ENCODE peak calls at places on chromosomes 1 and 21, in six cellular contexts. G, V, O, B, U and W are unnamed samples.

GRCh38 chr21:25790122-25790951 is 55.6 kb downstream of the GABPA start:
- DNase-seq in G (peak; percentile 36), V (peak; percentile 41), O (peak; percentile 52), B (no peak), U (no peak), W (peak; percentile 47)

GRCh38 chr1:244414543-244414942 is 37.2 kb downstream of the ADSS2 start:
- DNase-seq in G (peak; percentile 34), V (peak; percentile 83), O (no peak), B (no peak), U (no peak), W (no peak)

GRCh38 chr1:21568006-21568746 is 59.0 kb downstream of the ALPL start:
- DNase-seq in G (peak; percentile 50), V (peak; percentile 44), O (no peak), B (no peak), U (no peak), W (no peak)

GRCh38 chr1:15748690-15749398 is 6.5 kb downstream of the TMEM82 start:
- DNase-seq in G (no peak), V (no peak), O (no peak), B (no peak), U (no peak), W (no peak)

GRCh38 chr1:192954705-192955265 is 104.4 kb downstream of the UCHL5 start:
- DNase-seq in G (no peak), V (no peak), O (no peak), B (no peak), U (no peak), W (no peak)

GRCh38 chr1:10537082-10537766 is 62.5 kb downstream of the PEX14 start:
- DNase-seq in G (no peak), V (peak; percentile 16), O (no peak), B (no peak), U (no peak), W (no peak)

GRCh38 chr1:197481101-197481500 is 213.0 kb downstream of the CRB1 start:
- DNase-seq in G (peak; percentile 37), V (no peak), O (no peak), B (no peak), U (peak; percentile 18), W (no peak)

GRCh38 chr1:67446893-67447292 is 16.7 kb upstream of the SERBP1 start:
- DNase-seq in G (no peak), V (no peak), O (no peak), B (no peak), U (no peak), W (no peak)

GRCh38 chr1:5632814-5633213 is 359.4 kb downstream of the NPHP4 start:
- DNase-seq in G (no peak), V (no peak), O (no peak), B (no peak), U (no peak), W (no peak)

GRCh38 chr1:45003741-45004140 is 7.4 kb downstream of the HECTD3 start:
- DNase-seq in G (no peak), V (no peak), O (no peak), B (no peak), U (no peak), W (no peak)

GRCh38 chr1:30747028-30748008 is 10.3 kb downstream of the LAPTM5 start:
- DNase-seq in G (no peak), V (no peak), O (no peak), B (no peak), U (no peak), W (no peak)

GRCh38 chr1:94678187-94678863 is 136.8 kb upstream of the F3 start:
- DNase-seq in G (no peak), V (no peak), O (no peak), B (no peak), U (no peak), W (no peak)

GRCh38 chr1:115340879-115341278 is 2.8 kb upstream of the NGF start:
- DNase-seq in G (no peak), V (no peak), O (no peak), B (no peak), U (no peak), W (no peak)

GRCh38 chr21:35190201-35190701 is 141.1 kb upstream of the RUNX1 start:
- DNase-seq in G (peak; percentile 26), V (peak; percentile 21), O (no peak), B (no peak), U (no peak), W (no peak)

GRCh38 chr1:109474697-109475096 is 8.4 kb downstream of the SYPL2 start:
- DNase-seq in G (no peak), V (no peak), O (no peak), B (no peak), U (no peak), W (no peak)

GRCh38 chr1:8903908-8904650 is 25.6 kb upstream of the ENO1 start:
- DNase-seq in G (peak; percentile 99), V (peak; percentile 96), O (no peak), B (no peak), U (no peak), W (no peak)

GRCh38 chr1:201758508-201759050 is 70.4 kb upstream of the IPO9 start:
- DNase-seq in G (no peak), V (no peak), O (no peak), B (no peak), U (no peak), W (no peak)

GRCh38 chr21:41564871-41565281 is 56.9 kb upstream of the TMPRSS2 start:
- DNase-seq in G (peak; percentile 73), V (no peak), O (no peak), B (no peak), U (no peak), W (no peak)